ENCODE peak calls at places on chromosome 16, in five cellular contexts. S is lung, H is GDM1, O is GM13977, D is stomach. W is an unnamed sample.

GRCh38 chr16:87765473-87765775 is 362 bp downstream of the KLHDC4 start:
- DNase-seq in S (no peak), H (no peak), O (peak), D (no peak), W (no peak)

GRCh38 chr16:56517206-56517605 is 2.6 kb downstream of the BBS2 start:
- DNase-seq in S (no peak), H (no peak), O (no peak), D (no peak), W (no peak)

GRCh38 chr16:88533381-88533831 is 36.8 kb upstream of the ZC3H18 start:
- DNase-seq in S (no peak), H (no peak), O (no peak), D (no peak), W (no peak)

GRCh38 chr16:30805370-30806169 is 18.6 kb upstream of the ZNF629 start:
- DNase-seq in S (peak), H (no peak), O (peak), D (peak), W (peak)

GRCh38 chr16:84630446-84631152 is 12.7 kb upstream of the COTL1 start:
- DNase-seq in S (no peak), H (no peak), O (no peak), D (no peak), W (no peak)

GRCh38 chr16:85519540-85520231 is 93.4 kb upstream of the GSE1 start:
- DNase-seq in S (no peak), H (no peak), O (no peak), D (no peak), W (no peak)

GRCh38 chr16:14050297-14051027 is 20.7 kb upstream of the MRTFB start:
- DNase-seq in S (no peak), H (no peak), O (no peak), D (no peak), W (no peak)

GRCh38 chr16:57365826-57366536 is 6.3 kb upstream of the CX3CL1 start:
- DNase-seq in S (no peak), H (no peak), O (no peak), D (no peak), W (no peak)

GRCh38 chr16:1823821-1824220 is 2.8 kb downstream of the HAGH start:
- DNase-seq in S (no peak), H (peak), O (no peak), D (peak), W (no peak)

GRCh38 chr16:78183886-78184553 is 84.6 kb downstream of the WWOX start:
- DNase-seq in S (no peak), H (no peak), O (no peak), D (no peak), W (no peak)

GRCh38 chr16:75402821-75403475 is 30.4 kb downstream of the CFDP1 start:
- DNase-seq in S (no peak), H (no peak), O (peak), D (no peak), W (no peak)

GRCh38 chr16:79083879-79084278 is 516.7 kb downstream of the MAF start:
- DNase-seq in S (no peak), H (peak), O (no peak), D (no peak), W (no peak)

GRCh38 chr16:9122969-9123368 is 31.5 kb downstream of the HAPSTR1 start:
- DNase-seq in S (peak), H (no peak), O (no peak), D (no peak), W (no peak)

GRCh38 chr16:57519796-57520360 is 16.5 kb downstream of the CCDC102A start:
- DNase-seq in S (peak), H (peak), O (peak), D (peak), W (peak)

GRCh38 chr16:31128711-31129567 is 6.6 kb downstream of the PRSS8 start:
- DNase-seq in S (peak), H (peak), O (no peak), D (peak), W (no peak)

GRCh38 chr16:79600636-79601091 is at the start of gene MAF:
- DNase-seq in S (peak), H (peak), O (peak), D (peak), W (peak)

GRCh38 chr16:4729876-4730275 is 4.2 kb downstream of the ANKS3 start:
- DNase-seq in S (no peak), H (no peak), O (no peak), D (no peak), W (no peak)

GRCh38 chr16:48491517-48491916 is 106.3 kb upstream of the SIAH1 start:
- DNase-seq in S (no peak), H (no peak), O (no peak), D (no peak), W (no peak)

GRCh38 chr16:84834403-84834772 is 14.6 kb downstream of the CRISPLD2 start:
- DNase-seq in S (no peak), H (no peak), O (no peak), D (no peak), W (no peak)

GRCh38 chr16:66926171-66926570 is 836 bp upstream of the RRAD start:
- DNase-seq in S (no peak), H (no peak), O (no peak), D (peak), W (no peak)

GRCh38 chr16:83443972-83444371 is 363.8 kb upstream of the HSBP1 start:
- DNase-seq in S (no peak), H (no peak), O (no peak), D (no peak), W (no peak)

GRCh38 chr16:15587152-15587825 is 55.7 kb downstream of the MARF1 start:
- DNase-seq in S (no peak), H (no peak), O (no peak), D (no peak), W (no peak)

GRCh38 chr16:23245268-23245667 is 56.8 kb upstream of the SCNN1B start:
- DNase-seq in S (no peak), H (no peak), O (no peak), D (no peak), W (peak)

GRCh38 chr16:2487903-2488531 is 13.1 kb downstream of the TBC1D24 start:
- DNase-seq in S (no peak), H (peak), O (no peak), D (no peak), W (no peak)

GRCh38 chr16:2162676-2163118 is 7.1 kb downstream of the TRAF7 start:
- DNase-seq in S (no peak), H (no peak), O (no peak), D (no peak), W (no peak)

GRCh38 chr16:11052080-11052808 is 107.9 kb downstream of the CLEC16A start:
- DNase-seq in S (no peak), H (peak), O (peak), D (no peak), W (no peak)

GRCh38 chr16:28090646-28091377 is 27.3 kb upstream of the GSG1L start:
- DNase-seq in S (no peak), H (no peak), O (no peak), D (no peak), W (no peak)

GRCh38 chr16:65413861-65414260 is 292.0 kb upstream of the CDH11 start:
- DNase-seq in S (no peak), H (no peak), O (no peak), D (no peak), W (no peak)

GRCh38 chr16:56482667-56483236 is 31.4 kb downstream of the OGFOD1 start:
- DNase-seq in S (no peak), H (no peak), O (no peak), D (no peak), W (no peak)

GRCh38 chr16:89749637-89750036 is 28.3 kb downstream of the ZNF276 start:
- DNase-seq in S (peak), H (no peak), O (no peak), D (peak), W (no peak)

GRCh38 chr16:56013962-56014552 is 138.9 kb upstream of the CES5A start:
- DNase-seq in S (peak), H (no peak), O (no peak), D (no peak), W (peak)

GRCh38 chr16:71311553-71312158 is 22.5 kb upstream of the CMTR2 start:
- DNase-seq in S (no peak), H (no peak), O (peak), D (no peak), W (no peak)

GRCh38 chr16:81164481-81164880 is 68.3 kb upstream of the GCSH start:
- DNase-seq in S (no peak), H (no peak), O (no peak), D (no peak), W (no peak)

GRCh38 chr16:1534021-1535020 is 855 bp downstream of the TMEM204 start:
- DNase-seq in S (no peak), H (no peak), O (no peak), D (no peak), W (no peak)

GRCh38 chr16:31273676-31274075 is 13.9 kb downstream of the ITGAM start:
- DNase-seq in S (no peak), H (no peak), O (no peak), D (no peak), W (no peak)

GRCh38 chr16:89317101-89317671 is 99.7 kb downstream of the ZNF778 start:
- DNase-seq in S (no peak), H (no peak), O (no peak), D (no peak), W (no peak)

GRCh38 chr16:87295259-87295658 is 21.9 kb downstream of the C16orf95 start:
- DNase-seq in S (no peak), H (no peak), O (no peak), D (no peak), W (no peak)

GRCh38 chr16:77432264-77432663 is 2.6 kb downstream of the ADAMTS18 start:
- DNase-seq in S (no peak), H (no peak), O (no peak), D (no peak), W (no peak)

GRCh38 chr16:11572301-11572995 is 14.3 kb downstream of the LITAF start:
- DNase-seq in S (no peak), H (no peak), O (no peak), D (no peak), W (no peak)